ENCODE peak calls at places on chromosomes 1 and 21, in ten cellular contexts. G is lower lobe of right lung; W is GM10248; R is activated CD8-positive, alpha-beta T cell treated with anti-CD3 and anti-CD28 coated beads for 36 hours; P is CD8-positive, alpha-beta T cell; I is AG04450; U is heart left ventricle; Q is RWPE1; C is glutamatergic neuron; T is AG04449. A is an unnamed sample.

GRCh38 chr1:195335541-195335940 is 1272.7 kb downstream of the KCNT2 start:
- DNase-seq in W (no peak), G (no peak), U (no peak), T (no peak), P (no peak), Q (no peak), I (no peak), C (no peak), R (no peak), A (no peak)

GRCh38 chr1:96538001-96538649 is 183.5 kb upstream of the PTBP2 start:
- DNase-seq in T (peak; percentile 34), U (peak; percentile 28), Q (no peak), G (no peak), C (no peak), I (no peak), W (no peak), R (no peak), P (no peak), A (no peak)

GRCh38 chr1:53582211-53583020 is 123.2 kb downstream of the DMRTB1 start:
- DNase-seq in U (no peak), Q (no peak), P (peak; percentile 12), R (peak; percentile 24), W (no peak), G (no peak), C (peak; percentile 12), T (no peak), I (no peak), A (peak; percentile 52)

GRCh38 chr1:111841189-111841588 is 85.5 kb downstream of the DDX20 start:
- DNase-seq in W (no peak), R (no peak), C (no peak), Q (no peak), P (no peak), T (no peak), U (no peak), I (no peak), G (no peak), A (no peak)

GRCh38 chr1:244077473-244078220 is 26.6 kb downstream of the ZBTB18 start:
- DNase-seq in U (no peak), P (no peak), I (no peak), W (no peak), G (no peak), R (no peak), C (no peak), T (no peak), Q (no peak), A (no peak)

GRCh38 chr1:54176621-54177327 is 23.1 kb downstream of the CYB5RL start:
- DNase-seq in P (no peak), G (no peak), U (no peak), T (no peak), C (no peak), W (no peak), Q (no peak), R (no peak), I (no peak), A (no peak)

GRCh38 chr1:189769448-189769847 is 708.2 kb downstream of the BRINP3 start:
- DNase-seq in G (no peak), R (no peak), T (no peak), U (no peak), C (no peak), W (no peak), I (no peak), P (no peak), Q (no peak), A (no peak)

GRCh38 chr1:15953791-15954201 is 22.1 kb downstream of the ZBTB17 start:
- DNase-seq in I (no peak), Q (no peak), U (no peak), W (no peak), T (no peak), R (no peak), C (no peak), P (no peak), G (no peak), A (no peak)

GRCh38 chr1:192880191-192880590 is 71.4 kb downstream of the RGS2 start:
- DNase-seq in Q (no peak), W (no peak), R (no peak), U (no peak), T (no peak), P (no peak), G (no peak), I (no peak), C (no peak), A (no peak)

GRCh38 chr1:241007668-241008067 is 349.3 kb downstream of the RGS7 start:
- DNase-seq in U (no peak), C (no peak), Q (no peak), T (no peak), P (no peak), R (no peak), W (no peak), G (peak; percentile 68), I (no peak), A (no peak)

GRCh38 chr1:172466795-172467407 is 23.0 kb upstream of the PIGC start:
- DNase-seq in P (no peak), T (no peak), U (no peak), W (no peak), I (no peak), G (no peak), C (no peak), R (no peak), Q (no peak), A (no peak)

GRCh38 chr21:14520535-14520934 is 25.6 kb downstream of the SAMSN1 start:
- DNase-seq in G (peak; percentile 59), W (no peak), Q (no peak), P (no peak), U (peak; percentile 30), I (no peak), R (no peak), T (no peak), C (no peak), A (no peak)

GRCh38 chr21:29238052-29238966 is 60.4 kb upstream of the BACH1 start:
- DNase-seq in C (no peak), T (peak; percentile 70), R (no peak), I (no peak), U (no peak), W (no peak), Q (no peak), G (no peak), P (no peak), A (no peak)

GRCh38 chr1:209585672-209586071 is 2.2 kb downstream of the CAMK1G start:
- DNase-seq in U (peak; percentile 68), Q (peak; percentile 23), R (peak; percentile 17), C (peak; percentile 66), G (peak; percentile 55), P (no peak), W (no peak), I (no peak), T (no peak), A (peak; percentile 11)

GRCh38 chr1:90800012-90800717 is 83.1 kb upstream of the BARHL2 start:
- DNase-seq in I (no peak), C (no peak), T (no peak), U (no peak), G (no peak), Q (no peak), P (no peak), R (no peak), W (no peak), A (peak; percentile 71)
- TF ChIP-seq CTCF in I (no peak), C (no peak), T (no peak), U (no peak), G (no peak), Q (no peak), P (no peak), R (no peak), W (no peak), A (peak; percentile 25)

GRCh38 chr21:39180429-39181019 is 2.7 kb downstream of the PSMG1 start:
- DNase-seq in I (no peak), C (no peak), U (no peak), R (no peak), Q (no peak), W (no peak), G (no peak), T (no peak), P (no peak), A (no peak)
- TF ChIP-seq CTCF in I (peak; percentile 34), C (peak; percentile 25), U (no peak), R (no peak), Q (no peak), W (peak; percentile 5), G (no peak), T (no peak), P (no peak), A (no peak)

DNA sequence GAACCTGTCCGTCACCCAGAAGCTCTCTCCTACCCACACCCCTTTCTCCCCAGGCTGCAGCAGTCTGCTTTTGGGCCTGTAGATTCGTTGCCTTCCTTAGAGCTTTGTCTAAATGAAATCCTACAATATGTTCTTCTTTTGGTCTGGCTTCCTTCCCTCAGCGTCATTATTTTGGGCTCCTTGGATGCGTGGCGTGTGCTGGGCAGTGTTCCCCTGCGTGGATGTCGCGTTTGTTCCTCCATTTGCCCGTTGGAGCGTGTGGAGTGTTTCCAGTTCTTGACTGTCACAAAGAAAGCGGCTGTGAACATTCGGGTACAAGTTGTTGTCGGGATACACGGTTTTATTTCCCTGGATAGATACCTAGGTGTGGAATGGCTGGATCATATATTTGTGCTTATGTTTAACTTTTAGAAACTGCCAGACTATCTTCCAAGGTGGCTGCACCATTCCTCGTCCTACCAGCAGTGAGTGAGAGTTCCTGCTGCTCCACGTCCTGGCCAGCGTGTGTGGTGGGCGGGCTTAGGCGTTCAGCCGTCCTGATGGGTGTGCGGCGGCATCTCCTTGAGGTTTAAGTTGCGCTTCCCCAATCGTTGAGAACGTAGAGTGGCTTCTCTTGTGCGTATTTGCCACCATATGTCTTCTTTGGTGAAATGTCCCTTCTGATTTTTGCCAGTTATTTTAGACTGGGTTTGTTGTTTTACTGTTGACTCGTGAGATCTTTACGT is 31.7 kb downstream of the SKI start:
- DNase-seq in C (peak; percentile 27), W (no peak), T (no peak), R (no peak), I (no peak), Q (no peak), U (no peak), P (no peak), G (peak; percentile 73), A (no peak)
- TF ChIP-seq CTCF in C (no peak), W (no peak), T (no peak), R (no peak), I (no peak), Q (no peak), U (no peak), P (no peak), G (no peak), A (no peak)

GRCh38 chr1:180155202-180155682 is 573 bp downstream of the QSOX1 start:
- DNase-seq in R (peak; percentile 48), T (no peak), C (peak; percentile 45), G (no peak), P (no peak), Q (no peak), I (no peak), U (no peak), W (no peak), A (peak; percentile 28)

GRCh38 chr1:180157108-180157507 is 2.4 kb downstream of the QSOX1 start:
- DNase-seq in R (no peak), T (no peak), C (no peak), G (no peak), Q (no peak), I (no peak), W (no peak), P (no peak), U (no peak), A (no peak)

GRCh38 chr1:180157576-180158057 is 2.9 kb downstream of the QSOX1 start:
- DNase-seq in G (no peak), P (no peak), U (no peak), W (no peak), Q (no peak), C (no peak), R (no peak), I (no peak), T (no peak), A (no peak)

GRCh38 chr1:180156631-180157091 is 2.0 kb downstream of the QSOX1 start:
- DNase-seq in W (no peak), I (no peak), G (no peak), Q (no peak), R (no peak), U (no peak), C (no peak), P (no peak), T (no peak), A (no peak)

GRCh38 chr1:180156201-180156600 is 1.5 kb downstream of the QSOX1 start:
- DNase-seq in P (no peak), C (no peak), I (no peak), W (no peak), T (no peak), R (no peak), U (no peak), G (no peak), Q (no peak), A (no peak)
- TF ChIP-seq CTCF in P (no peak), C (no peak), I (no peak), W (no peak), T (no peak), R (no peak), U (no peak), G (no peak), Q (no peak), A (no peak)